ENCODE peak calls at places on chromosomes 5 and 9, in five cellular contexts. One of them, this sample, is unnamed.

GRCh38 chr5:135050244-135050767 is 16.3 kb upstream of the PITX1 start:
- DNase-seq in HCT116: no peak
- DNase-seq in upper lobe of left lung: no peak
- DNase-seq in IMR-90: no peak
- DNase-seq in ovary: no peak
- DNase-seq in this sample: no peak

GRCh38 chr5:72402381-72402890 is 82.3 kb downstream of the PTCD2 start:
- DNase-seq in HCT116: no peak
- DNase-seq in ovary: no peak
- DNase-seq in IMR-90: peak; percentile 85
- DNase-seq in upper lobe of left lung: no peak
- DNase-seq in this sample: no peak

GRCh38 chr5:141514330-141515111 is 25.6 kb downstream of the PCDHGC5 start:
- DNase-seq in upper lobe of left lung: no peak
- DNase-seq in HCT116: no peak
- DNase-seq in ovary: no peak
- DNase-seq in IMR-90: peak; percentile 54
- DNase-seq in this sample: no peak

GRCh38 chr5:159132429-159133040 is 32.8 kb upstream of the EBF1 start:
- DNase-seq in ovary: no peak
- DNase-seq in IMR-90: no peak
- DNase-seq in HCT116: no peak
- DNase-seq in upper lobe of left lung: no peak
- DNase-seq in this sample: no peak

GRCh38 chr9:125889524-125890473 is 142.6 kb downstream of the PBX3 start:
- DNase-seq in HCT116: no peak
- DNase-seq in IMR-90: peak; percentile 52
- DNase-seq in ovary: peak; percentile 63
- DNase-seq in upper lobe of left lung: peak; percentile 22
- DNase-seq in this sample: no peak

GRCh38 chr5:64165500-64166200 is at the start of gene RNF180:
- DNase-seq in upper lobe of left lung: peak; percentile 32
- DNase-seq in HCT116: no peak
- DNase-seq in ovary: peak; percentile 76
- DNase-seq in IMR-90: no peak
- DNase-seq in this sample: no peak

GRCh38 chr9:87278971-87279731 is 218.5 kb upstream of the DAPK1 start:
- DNase-seq in HCT116: no peak
- DNase-seq in upper lobe of left lung: no peak
- DNase-seq in IMR-90: peak; percentile 37
- DNase-seq in ovary: no peak
- DNase-seq in this sample: no peak

GRCh38 chr9:95667789-95668188 is 151.0 kb upstream of the PTCH1 start:
- DNase-seq in HCT116: no peak
- DNase-seq in upper lobe of left lung: no peak
- DNase-seq in IMR-90: no peak
- DNase-seq in ovary: no peak
- DNase-seq in this sample: no peak

GRCh38 chr9:109117856-109118801 is 1.6 kb downstream of the TMEM245 start:
- DNase-seq in upper lobe of left lung: peak; percentile 63
- DNase-seq in ovary: no peak
- DNase-seq in IMR-90: peak; percentile 89
- DNase-seq in HCT116: no peak
- DNase-seq in this sample: peak; percentile 80

GRCh38 chr9:93072383-93072795 is 13.9 kb downstream of the SUSD3 start:
- DNase-seq in IMR-90: peak; percentile 68
- DNase-seq in HCT116: no peak
- DNase-seq in ovary: peak; percentile 78
- DNase-seq in upper lobe of left lung: no peak
- DNase-seq in this sample: no peak

GRCh38 chr5:151264113-151264512 is 11.1 kb downstream of the GM2A start:
- DNase-seq in IMR-90: peak; percentile 47
- DNase-seq in HCT116: no peak
- DNase-seq in upper lobe of left lung: no peak
- DNase-seq in ovary: no peak
- DNase-seq in this sample: peak; percentile 40

GRCh38 chr9:95349109-95350038 is 31.9 kb upstream of the FANCC start:
- DNase-seq in ovary: no peak
- DNase-seq in HCT116: no peak
- DNase-seq in upper lobe of left lung: no peak
- DNase-seq in IMR-90: no peak
- DNase-seq in this sample: no peak

GRCh38 chr9:123401879-123402513 is 46.0 kb downstream of the CRB2 start:
- DNase-seq in upper lobe of left lung: no peak
- DNase-seq in IMR-90: peak; percentile 57
- DNase-seq in ovary: no peak
- DNase-seq in HCT116: peak; percentile 23
- DNase-seq in this sample: peak; percentile 87

GRCh38 chr5:102450313-102450990 is 48.3 kb downstream of the SLCO6A1 start:
- DNase-seq in IMR-90: no peak
- DNase-seq in ovary: peak; percentile 4
- DNase-seq in HCT116: peak; percentile 40
- DNase-seq in upper lobe of left lung: no peak
- DNase-seq in this sample: no peak

GRCh38 chr5:115895821-115896220 is 54.1 kb downstream of the AP3S1 start:
- DNase-seq in upper lobe of left lung: no peak
- DNase-seq in HCT116: no peak
- DNase-seq in ovary: no peak
- DNase-seq in IMR-90: peak; percentile 55
- DNase-seq in this sample: no peak

GRCh38 chr5:36934740-36935356 is 58.3 kb downstream of the NIPBL start:
- DNase-seq in HCT116: no peak
- DNase-seq in upper lobe of left lung: no peak
- DNase-seq in ovary: no peak
- DNase-seq in IMR-90: peak; percentile 24
- DNase-seq in this sample: no peak

GRCh38 chr5:159965031-159965837 is 43.7 kb upstream of the TTC1 start:
- DNase-seq in IMR-90: peak; percentile 57
- DNase-seq in HCT116: peak; percentile 33
- DNase-seq in ovary: peak; percentile 62
- DNase-seq in upper lobe of left lung: peak; percentile 44
- DNase-seq in this sample: no peak

GRCh38 chr5:102722930-102723329 is 32.2 kb upstream of the PAM start:
- DNase-seq in upper lobe of left lung: no peak
- DNase-seq in HCT116: no peak
- DNase-seq in IMR-90: peak; percentile 56
- DNase-seq in ovary: no peak
- DNase-seq in this sample: no peak

GRCh38 chr5:90982576-90982975 is 400.5 kb downstream of the ARRDC3 start:
- DNase-seq in ovary: no peak
- DNase-seq in IMR-90: no peak
- DNase-seq in HCT116: no peak
- DNase-seq in upper lobe of left lung: no peak
- DNase-seq in this sample: no peak

GRCh38 chr5:73834693-73835092 is 208.7 kb downstream of the ARHGEF28 start:
- DNase-seq in ovary: no peak
- DNase-seq in IMR-90: no peak
- DNase-seq in HCT116: no peak
- DNase-seq in upper lobe of left lung: no peak
- DNase-seq in this sample: no peak

GRCh38 chr5:72248352-72249032 is 71.5 kb downstream of the MRPS27 start:
- DNase-seq in HCT116: peak; percentile 71
- DNase-seq in IMR-90: peak; percentile 88
- DNase-seq in ovary: peak; percentile 31
- DNase-seq in upper lobe of left lung: peak; percentile 36
- DNase-seq in this sample: peak; percentile 24

GRCh38 chr5:54379590-54379989 is 69.2 kb upstream of the ARL15 start:
- DNase-seq in IMR-90: no peak
- DNase-seq in upper lobe of left lung: no peak
- DNase-seq in HCT116: no peak
- DNase-seq in ovary: no peak
- DNase-seq in this sample: no peak

GRCh38 chr5:96229173-96229572 is 203.9 kb downstream of the PCSK1 start:
- DNase-seq in IMR-90: no peak
- DNase-seq in ovary: no peak
- DNase-seq in upper lobe of left lung: no peak
- DNase-seq in HCT116: no peak
- DNase-seq in this sample: no peak

GRCh38 chr9:34403554-34404380 is 27.1 kb upstream of the MYORG start:
- DNase-seq in IMR-90: peak; percentile 68
- DNase-seq in upper lobe of left lung: peak; percentile 50
- DNase-seq in ovary: peak; percentile 67
- DNase-seq in HCT116: peak; percentile 39
- DNase-seq in this sample: peak; percentile 51

GRCh38 chr5:2724831-2725230 is 26.6 kb downstream of the IRX2 start:
- DNase-seq in upper lobe of left lung: no peak
- DNase-seq in ovary: no peak
- DNase-seq in HCT116: no peak
- DNase-seq in IMR-90: no peak
- DNase-seq in this sample: no peak

GRCh38 chr5:93346301-93346700 is 234.7 kb downstream of the NR2F1-AS1 start:
- DNase-seq in HCT116: no peak
- DNase-seq in ovary: no peak
- DNase-seq in upper lobe of left lung: no peak
- DNase-seq in IMR-90: peak; percentile 25
- DNase-seq in this sample: no peak

GRCh38 chr5:88883059-88883565 is at the start of gene MEF2C:
- DNase-seq in IMR-90: peak; percentile 81
- DNase-seq in upper lobe of left lung: peak; percentile 72
- DNase-seq in HCT116: peak; percentile 56
- DNase-seq in ovary: peak; percentile 89
- DNase-seq in this sample: peak; percentile 33

GRCh38 chr5:157219491-157220271 is 39.0 kb downstream of the ITK start:
- DNase-seq in upper lobe of left lung: no peak
- DNase-seq in HCT116: no peak
- DNase-seq in IMR-90: no peak
- DNase-seq in ovary: no peak
- DNase-seq in this sample: no peak

GRCh38 chr9:35611230-35611797 is 6.3 kb downstream of the TESK1 start:
- DNase-seq in IMR-90: peak; percentile 35
- DNase-seq in ovary: no peak
- DNase-seq in upper lobe of left lung: peak; percentile 47
- DNase-seq in HCT116: peak; percentile 13
- DNase-seq in this sample: no peak

GRCh38 chr5:136047858-136048257 is 19.1 kb downstream of the TGFBI start:
- DNase-seq in HCT116: no peak
- DNase-seq in upper lobe of left lung: peak; percentile 53
- DNase-seq in ovary: no peak
- DNase-seq in IMR-90: no peak
- DNase-seq in this sample: no peak

GRCh38 chr9:113589407-113589806 is 125.9 kb downstream of the RGS3 start:
- DNase-seq in IMR-90: no peak
- DNase-seq in HCT116: no peak
- DNase-seq in ovary: no peak
- DNase-seq in upper lobe of left lung: peak; percentile 53
- DNase-seq in this sample: no peak

GRCh38 chr5:108655750-108656450 is 91.8 kb upstream of the FER start:
- DNase-seq in IMR-90: peak; percentile 71
- DNase-seq in HCT116: no peak
- DNase-seq in ovary: no peak
- DNase-seq in upper lobe of left lung: no peak
- DNase-seq in this sample: peak; percentile 12

GRCh38 chr9:27791311-27791710 is 218.0 kb upstream of the C9orf72 start:
- DNase-seq in HCT116: no peak
- DNase-seq in ovary: no peak
- DNase-seq in IMR-90: no peak
- DNase-seq in upper lobe of left lung: no peak
- DNase-seq in this sample: peak; percentile 6

GRCh38 chr9:27787941-27788340 is 214.7 kb upstream of the C9orf72 start:
- DNase-seq in ovary: no peak
- DNase-seq in upper lobe of left lung: no peak
- DNase-seq in IMR-90: no peak
- DNase-seq in HCT116: no peak
- DNase-seq in this sample: no peak

GRCh38 chr9:27784999-27785713 is 211.9 kb upstream of the C9orf72 start:
- DNase-seq in IMR-90: no peak
- DNase-seq in HCT116: no peak
- DNase-seq in upper lobe of left lung: no peak
- DNase-seq in ovary: no peak
- DNase-seq in this sample: no peak

DNA sequence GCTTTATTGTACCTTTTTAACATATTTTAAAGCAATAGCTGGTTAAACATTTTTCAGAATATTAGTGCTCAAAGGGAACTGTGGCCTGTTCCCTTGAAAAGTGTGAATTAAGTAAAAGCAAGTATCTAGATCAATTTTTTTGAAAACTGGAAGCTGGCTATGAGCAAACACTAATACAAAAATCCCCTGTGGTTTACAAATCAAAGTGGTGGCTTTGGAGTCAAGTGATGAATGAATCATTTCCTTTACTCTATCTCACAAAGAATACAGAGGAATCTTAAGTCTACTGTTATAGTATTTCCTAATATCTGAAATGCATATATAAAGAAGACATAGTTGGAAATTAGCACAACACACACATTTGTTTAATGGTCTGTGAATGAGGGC is 212.4 kb upstream of the C9orf72 start:
- DNase-seq in upper lobe of left lung: no peak
- DNase-seq in ovary: no peak
- DNase-seq in IMR-90: no peak
- DNase-seq in HCT116: no peak
- DNase-seq in this sample: no peak
- TF ChIP-seq POLR2A in upper lobe of left lung: no peak
- TF ChIP-seq POLR2A in ovary: no peak
- TF ChIP-seq POLR2A in IMR-90: no peak
- TF ChIP-seq POLR2A in HCT116: no peak
- TF ChIP-seq POLR2A in this sample: no peak

GRCh38 chr5:34886718-34887117 is 28.6 kb downstream of the RAD1 start:
- DNase-seq in IMR-90: no peak
- DNase-seq in ovary: no peak
- DNase-seq in HCT116: no peak
- DNase-seq in upper lobe of left lung: no peak
- DNase-seq in this sample: no peak
- TF ChIP-seq POLR2A in IMR-90: no peak
- TF ChIP-seq POLR2A in ovary: no peak
- TF ChIP-seq POLR2A in HCT116: no peak
- TF ChIP-seq POLR2A in upper lobe of left lung: no peak
- TF ChIP-seq POLR2A in this sample: no peak

GRCh38 chr9:100426194-100426531 is 780 bp upstream of the MSANTD3 start:
- DNase-seq in HCT116: no peak
- DNase-seq in upper lobe of left lung: no peak
- DNase-seq in IMR-90: no peak
- DNase-seq in ovary: no peak
- DNase-seq in this sample: no peak

GRCh38 chr9:100428871-100429654 is 2.1 kb downstream of the MSANTD3 start:
- DNase-seq in upper lobe of left lung: no peak
- DNase-seq in HCT116: peak; percentile 83
- DNase-seq in ovary: no peak
- DNase-seq in IMR-90: peak; percentile 100
- DNase-seq in this sample: peak; percentile 93

GRCh38 chr9:100425758-100426157 is 1.2 kb upstream of the MSANTD3 start:
- DNase-seq in IMR-90: no peak
- DNase-seq in ovary: no peak
- DNase-seq in upper lobe of left lung: no peak
- DNase-seq in HCT116: no peak
- DNase-seq in this sample: peak; percentile 26

GRCh38 chr9:100427366-100428263 is 672 bp downstream of the MSANTD3 start:
- DNase-seq in upper lobe of left lung: peak; percentile 44
- DNase-seq in HCT116: peak; percentile 35
- DNase-seq in IMR-90: peak; percentile 70
- DNase-seq in ovary: peak; percentile 65
- DNase-seq in this sample: peak; percentile 83

GRCh38 chr9:100426532-100427365 is at the start of gene MSANTD3:
- DNase-seq in upper lobe of left lung: peak; percentile 76
- DNase-seq in IMR-90: peak; percentile 76
- DNase-seq in ovary: peak; percentile 75
- DNase-seq in HCT116: peak; percentile 50
- DNase-seq in this sample: peak; percentile 81
- TF ChIP-seq POLR2A in upper lobe of left lung: peak; percentile 38
- TF ChIP-seq POLR2A in IMR-90: peak; percentile 90
- TF ChIP-seq POLR2A in ovary: peak; percentile 13
- TF ChIP-seq POLR2A in HCT116: peak; percentile 44
- TF ChIP-seq POLR2A in this sample: peak; percentile 57

GRCh38 chr9:105694320-105694847 is at the start of gene TMEM38B:
- DNase-seq in IMR-90: peak; percentile 58
- DNase-seq in HCT116: peak; percentile 48
- DNase-seq in ovary: peak; percentile 85
- DNase-seq in upper lobe of left lung: peak; percentile 85
- DNase-seq in this sample: peak; percentile 97
- TF ChIP-seq POLR2A in IMR-90: no peak
- TF ChIP-seq POLR2A in HCT116: peak; percentile 78
- TF ChIP-seq POLR2A in ovary: peak; percentile 75
- TF ChIP-seq POLR2A in upper lobe of left lung: peak; percentile 72
- TF ChIP-seq POLR2A in this sample: peak; percentile 76

This sample was measured in H54.